ENCODE peak calls at places on chromosome 2, in six cellular contexts. One of them, this sample, is unnamed. For H3K27me3, the result is how much of the 10 kb centered on the place peaks cover.

GRCh38 chr2:221124542-221125235 is 447.4 kb downstream of the EPHA4 start:
- ATAC-seq in body of pancreas: no peak
- ATAC-seq in lower lobe of right lung: no peak
- ATAC-seq in Panc1: peak
- ATAC-seq in PC-3: no peak
- ATAC-seq in upper lobe of left lung: no peak
- ATAC-seq in this sample: peak

GRCh38 chr2:38615237-38615636 is 12.5 kb upstream of the HNRNPLL start:
- ATAC-seq in body of pancreas: no peak
- ATAC-seq in lower lobe of right lung: no peak
- ATAC-seq in Panc1: no peak
- ATAC-seq in PC-3: no peak
- ATAC-seq in upper lobe of left lung: peak
- ATAC-seq in this sample: no peak

GRCh38 chr2:10289891-10290290 is 12.8 kb upstream of the HPCAL1 start:
- ATAC-seq in body of pancreas: no peak
- ATAC-seq in lower lobe of right lung: no peak
- ATAC-seq in Panc1: peak
- ATAC-seq in PC-3: peak
- ATAC-seq in upper lobe of left lung: no peak
- ATAC-seq in this sample: no peak

GRCh38 chr2:58064136-58064535 is 17.5 kb downstream of the VRK2 start:
- ATAC-seq in body of pancreas: no peak
- ATAC-seq in lower lobe of right lung: no peak
- ATAC-seq in Panc1: no peak
- ATAC-seq in PC-3: no peak
- ATAC-seq in upper lobe of left lung: no peak
- ATAC-seq in this sample: no peak

GRCh38 chr2:122340246-122340645 is 584.8 kb downstream of the TSN start:
- ATAC-seq in body of pancreas: no peak
- ATAC-seq in lower lobe of right lung: no peak
- ATAC-seq in Panc1: no peak
- ATAC-seq in PC-3: no peak
- ATAC-seq in upper lobe of left lung: no peak
- ATAC-seq in this sample: no peak

GRCh38 chr2:227606476-227606875 is 7.8 kb downstream of the SCYGR2 start:
- ATAC-seq in body of pancreas: no peak
- ATAC-seq in lower lobe of right lung: no peak
- ATAC-seq in Panc1: no peak
- ATAC-seq in PC-3: no peak
- ATAC-seq in upper lobe of left lung: no peak
- ATAC-seq in this sample: no peak

GRCh38 chr2:69742170-69742952 is 427 bp downstream of the ANXA4 start:
- ATAC-seq in body of pancreas: no peak
- ATAC-seq in lower lobe of right lung: peak
- ATAC-seq in Panc1: peak
- ATAC-seq in PC-3: peak
- ATAC-seq in upper lobe of left lung: peak
- ATAC-seq in this sample: peak

GRCh38 chr2:164069542-164069941 is 333.7 kb upstream of the FIGN start:
- ATAC-seq in body of pancreas: no peak
- ATAC-seq in lower lobe of right lung: no peak
- ATAC-seq in Panc1: no peak
- ATAC-seq in PC-3: no peak
- ATAC-seq in upper lobe of left lung: no peak
- ATAC-seq in this sample: no peak

GRCh38 chr2:175686002-175686401 is 316.1 kb downstream of the LNPK start:
- ATAC-seq in body of pancreas: no peak
- ATAC-seq in lower lobe of right lung: no peak
- ATAC-seq in Panc1: no peak
- ATAC-seq in PC-3: no peak
- ATAC-seq in upper lobe of left lung: no peak
- ATAC-seq in this sample: no peak

GRCh38 chr2:181678033-181678586 is 2.2 kb downstream of the NEUROD1 start:
- ATAC-seq in body of pancreas: peak
- ATAC-seq in lower lobe of right lung: peak
- ATAC-seq in Panc1: peak
- ATAC-seq in PC-3: peak
- ATAC-seq in upper lobe of left lung: peak
- ATAC-seq in this sample: peak

GRCh38 chr2:96247009-96247408 is 18.8 kb downstream of the TMEM127 start:
- ATAC-seq in body of pancreas: no peak
- ATAC-seq in lower lobe of right lung: peak
- ATAC-seq in Panc1: no peak
- ATAC-seq in PC-3: no peak
- ATAC-seq in upper lobe of left lung: peak
- ATAC-seq in this sample: no peak

GRCh38 chr2:114056294-114057143 is 166.6 kb downstream of the ACTR3 start:
- ATAC-seq in body of pancreas: no peak
- ATAC-seq in lower lobe of right lung: no peak
- ATAC-seq in Panc1: no peak
- ATAC-seq in PC-3: no peak
- ATAC-seq in upper lobe of left lung: no peak
- ATAC-seq in this sample: no peak

GRCh38 chr2:45962522-45962921 is 311.0 kb downstream of the PRKCE start:
- ATAC-seq in body of pancreas: peak
- ATAC-seq in lower lobe of right lung: peak
- ATAC-seq in Panc1: peak
- ATAC-seq in PC-3: peak
- ATAC-seq in upper lobe of left lung: peak
- ATAC-seq in this sample: no peak

GRCh38 chr2:136381245-136381644 is 263.3 kb upstream of the CXCR4 start:
- ATAC-seq in body of pancreas: no peak
- ATAC-seq in lower lobe of right lung: no peak
- ATAC-seq in Panc1: no peak
- ATAC-seq in PC-3: no peak
- ATAC-seq in upper lobe of left lung: no peak
- ATAC-seq in this sample: no peak

GRCh38 chr2:205868054-205868453 is 185.8 kb downstream of the NRP2 start:
- ATAC-seq in body of pancreas: no peak
- ATAC-seq in lower lobe of right lung: no peak
- ATAC-seq in Panc1: no peak
- ATAC-seq in PC-3: no peak
- ATAC-seq in upper lobe of left lung: no peak
- ATAC-seq in this sample: no peak

GRCh38 chr2:205868773-205869333 is 186.6 kb downstream of the NRP2 start:
- ATAC-seq in body of pancreas: no peak
- ATAC-seq in lower lobe of right lung: peak
- ATAC-seq in Panc1: no peak
- ATAC-seq in PC-3: no peak
- ATAC-seq in upper lobe of left lung: peak
- ATAC-seq in this sample: no peak

GRCh38 chr2:205869439-205869838 is 187.1 kb downstream of the NRP2 start:
- ATAC-seq in body of pancreas: no peak
- ATAC-seq in lower lobe of right lung: no peak
- ATAC-seq in Panc1: no peak
- ATAC-seq in PC-3: no peak
- ATAC-seq in upper lobe of left lung: peak
- ATAC-seq in this sample: no peak

GRCh38 chr2:205876127-205876526 is 193.8 kb downstream of the NRP2 start:
- ATAC-seq in body of pancreas: no peak
- ATAC-seq in lower lobe of right lung: no peak
- ATAC-seq in Panc1: no peak
- ATAC-seq in PC-3: no peak
- ATAC-seq in upper lobe of left lung: no peak
- ATAC-seq in this sample: no peak

DNA sequence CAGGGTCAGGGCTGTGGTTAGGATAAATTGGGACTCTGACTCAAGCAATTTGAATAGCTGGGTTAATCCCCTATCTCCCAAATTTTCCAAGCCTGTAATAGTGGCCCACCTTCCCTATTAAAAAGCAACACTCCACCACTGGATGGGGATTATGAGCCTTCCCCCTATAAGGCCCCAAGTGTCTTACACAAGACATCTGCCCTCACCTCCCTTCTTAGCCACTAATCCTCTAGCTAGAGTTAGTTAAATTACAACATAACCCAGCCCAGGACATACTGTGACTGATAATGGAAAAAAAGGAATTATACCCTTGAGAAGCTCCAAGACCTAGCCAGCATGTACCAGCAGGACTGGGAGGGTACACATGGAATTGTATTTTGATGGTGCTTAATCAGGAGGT is 190.4 kb downstream of the NRP2 start:
- ATAC-seq in body of pancreas: no peak
- ATAC-seq in lower lobe of right lung: no peak
- ATAC-seq in Panc1: no peak
- ATAC-seq in PC-3: no peak
- ATAC-seq in upper lobe of left lung: no peak
- ATAC-seq in this sample: no peak
- TF ChIP-seq CTCF in body of pancreas: no peak
- TF ChIP-seq CTCF in lower lobe of right lung: no peak
- TF ChIP-seq CTCF in Panc1: no peak
- TF ChIP-seq CTCF in PC-3: no peak
- TF ChIP-seq CTCF in upper lobe of left lung: no peak
- TF ChIP-seq CTCF in this sample: no peak

GRCh38 chr2:223601932-223602676 is at the start of gene SCG2:
- ATAC-seq in body of pancreas: peak
- ATAC-seq in lower lobe of right lung: peak
- ATAC-seq in Panc1: peak
- ATAC-seq in PC-3: peak
- ATAC-seq in upper lobe of left lung: peak
- ATAC-seq in this sample: peak
- H3K27ac ChIP-seq in body of pancreas: no peak
- H3K27ac ChIP-seq in lower lobe of right lung: no peak
- H3K27ac ChIP-seq in Panc1: no peak
- H3K27ac ChIP-seq in PC-3: no peak
- H3K27ac ChIP-seq in upper lobe of left lung: no peak
- H3K27ac ChIP-seq in this sample: no peak

DNA sequence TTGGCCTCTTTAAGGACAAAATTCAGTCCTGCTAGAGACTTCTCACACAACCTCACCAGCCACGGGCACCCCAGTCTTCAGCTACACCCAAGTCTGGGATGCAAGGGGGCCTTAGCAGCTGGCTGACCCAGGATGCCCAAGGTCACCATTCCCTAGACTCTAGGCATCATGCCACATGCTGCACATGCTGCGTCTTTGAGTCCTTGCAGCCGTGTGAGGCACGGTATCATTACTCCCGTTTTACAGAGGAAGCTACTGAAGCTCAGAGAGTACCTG is 2.6 kb upstream of the ATOH8 start:
- ATAC-seq in body of pancreas: no peak
- ATAC-seq in lower lobe of right lung: no peak
- ATAC-seq in Panc1: no peak
- ATAC-seq in PC-3: no peak
- ATAC-seq in upper lobe of left lung: no peak
- ATAC-seq in this sample: no peak
- H3K27me3 ChIP-seq in body of pancreas: under half
- H3K27me3 ChIP-seq in lower lobe of right lung: under half
- H3K27me3 ChIP-seq in Panc1: under half
- H3K27me3 ChIP-seq in PC-3: half or more
- H3K27me3 ChIP-seq in upper lobe of left lung: under half
- H3K27me3 ChIP-seq in this sample: under half

GRCh38 chr2:200135082-200135481 is 171.4 kb upstream of the SPATS2L start:
- ATAC-seq in body of pancreas: no peak
- ATAC-seq in lower lobe of right lung: no peak
- ATAC-seq in Panc1: no peak
- ATAC-seq in PC-3: no peak
- ATAC-seq in upper lobe of left lung: no peak
- ATAC-seq in this sample: no peak

GRCh38 chr2:200137691-200138090 is 168.8 kb upstream of the SPATS2L start:
- ATAC-seq in body of pancreas: no peak
- ATAC-seq in lower lobe of right lung: no peak
- ATAC-seq in Panc1: no peak
- ATAC-seq in PC-3: no peak
- ATAC-seq in upper lobe of left lung: no peak
- ATAC-seq in this sample: no peak

GRCh38 chr2:200137275-200137674 is 169.2 kb upstream of the SPATS2L start:
- ATAC-seq in body of pancreas: no peak
- ATAC-seq in lower lobe of right lung: no peak
- ATAC-seq in Panc1: no peak
- ATAC-seq in PC-3: no peak
- ATAC-seq in upper lobe of left lung: no peak
- ATAC-seq in this sample: no peak

GRCh38 chr2:200136655-200137054 is 169.8 kb upstream of the SPATS2L start:
- ATAC-seq in body of pancreas: no peak
- ATAC-seq in lower lobe of right lung: no peak
- ATAC-seq in Panc1: no peak
- ATAC-seq in PC-3: no peak
- ATAC-seq in upper lobe of left lung: no peak
- ATAC-seq in this sample: no peak

DNA sequence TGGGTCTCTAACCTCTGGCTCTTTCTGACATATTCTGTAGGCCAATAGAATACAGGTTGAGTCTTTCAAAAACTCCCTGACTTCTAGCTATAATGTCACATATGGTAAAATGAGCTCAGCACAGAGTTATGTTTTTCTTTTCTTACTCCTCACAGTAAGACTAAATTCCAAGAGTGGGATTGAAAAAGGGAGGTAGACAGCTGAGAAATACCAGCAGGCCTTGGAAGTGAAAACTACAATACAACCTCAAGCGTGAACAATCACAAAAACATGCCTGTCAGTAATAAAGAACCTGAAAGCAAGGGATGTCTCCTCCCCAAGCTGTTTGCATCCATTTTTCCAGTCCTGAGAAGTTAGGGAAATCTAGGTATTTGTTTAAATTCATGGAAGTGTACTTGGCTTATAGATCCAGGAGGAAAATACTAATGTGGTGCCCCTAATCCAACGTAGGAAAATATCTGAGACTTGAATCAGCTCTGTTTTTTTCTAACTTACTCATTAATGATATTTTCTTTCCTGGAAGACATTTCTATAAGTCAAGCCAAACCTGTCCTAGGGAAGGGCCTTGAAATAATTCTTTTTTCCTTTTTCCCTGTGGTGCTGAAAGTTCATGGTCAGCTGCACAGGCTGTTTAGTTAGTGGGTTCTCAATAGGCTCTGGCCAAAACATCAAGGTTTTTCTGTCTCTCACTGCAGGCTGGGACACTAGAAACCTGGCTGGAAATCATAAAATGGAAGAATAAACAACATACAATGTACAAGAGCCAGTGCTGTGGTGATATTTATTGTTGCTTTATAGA is 167.9 kb upstream of the SPATS2L start:
- ATAC-seq in body of pancreas: no peak
- ATAC-seq in lower lobe of right lung: no peak
- ATAC-seq in Panc1: no peak
- ATAC-seq in PC-3: no peak
- ATAC-seq in upper lobe of left lung: no peak
- ATAC-seq in this sample: no peak
- TF ChIP-seq CTCF in body of pancreas: no peak
- TF ChIP-seq CTCF in lower lobe of right lung: no peak
- TF ChIP-seq CTCF in Panc1: no peak
- TF ChIP-seq CTCF in PC-3: no peak
- TF ChIP-seq CTCF in upper lobe of left lung: no peak
- TF ChIP-seq CTCF in this sample: no peak

This sample was measured in gastroesophageal sphincter.